ENCODE peak calls at places on chromosomes 4 and X, in nine cellular contexts. One of them, this sample, is unnamed.

GRCh38 chr4:86664959-86665358 is 70.8 kb downstream of the PTPN13 start:
- DNase-seq in SK-N-MC: no peak
- DNase-seq in stomach: no peak
- DNase-seq in upper lobe of left lung: no peak
- DNase-seq in spleen: no peak
- DNase-seq in GM12892: no peak
- DNase-seq in breast epithelium: no peak
- DNase-seq in endothelial cell of umbilical vein: no peak
- DNase-seq in HL-60: no peak
- DNase-seq in this sample: no peak

GRCh38 chr4:2794707-2795557 is 2.0 kb downstream of the SH3BP2 start:
- DNase-seq in SK-N-MC: no peak
- DNase-seq in stomach: peak; percentile 53
- DNase-seq in upper lobe of left lung: peak; percentile 88
- DNase-seq in spleen: peak; percentile 92
- DNase-seq in GM12892: no peak
- DNase-seq in breast epithelium: peak; percentile 51
- DNase-seq in endothelial cell of umbilical vein: peak; percentile 65
- DNase-seq in HL-60: peak; percentile 63
- DNase-seq in this sample: peak; percentile 55

GRCh38 chrX:56833626-56834025 is 104.6 kb downstream of the NBDY start:
- DNase-seq in SK-N-MC: no peak
- DNase-seq in stomach: no peak
- DNase-seq in upper lobe of left lung: no peak
- DNase-seq in spleen: no peak
- DNase-seq in GM12892: no peak
- DNase-seq in breast epithelium: no peak
- DNase-seq in endothelial cell of umbilical vein: peak; percentile 49
- DNase-seq in HL-60: no peak
- DNase-seq in this sample: no peak

GRCh38 chrX:119512145-119512800 is 44.0 kb downstream of the SLC25A5 start:
- DNase-seq in SK-N-MC: no peak
- DNase-seq in stomach: peak; percentile 71
- DNase-seq in upper lobe of left lung: peak; percentile 73
- DNase-seq in spleen: no peak
- DNase-seq in GM12892: peak; percentile 36
- DNase-seq in breast epithelium: peak; percentile 51
- DNase-seq in endothelial cell of umbilical vein: peak; percentile 55
- DNase-seq in HL-60: peak; percentile 69
- DNase-seq in this sample: peak; percentile 70

GRCh38 chrX:13552892-13553291 is 16.5 kb upstream of the EGFL6 start:
- DNase-seq in SK-N-MC: no peak
- DNase-seq in stomach: no peak
- DNase-seq in upper lobe of left lung: no peak
- DNase-seq in spleen: no peak
- DNase-seq in GM12892: no peak
- DNase-seq in breast epithelium: no peak
- DNase-seq in endothelial cell of umbilical vein: no peak
- DNase-seq in HL-60: no peak
- DNase-seq in this sample: no peak

GRCh38 chrX:109847257-109848187 is 114.5 kb upstream of the ACSL4 start:
- DNase-seq in SK-N-MC: no peak
- DNase-seq in stomach: no peak
- DNase-seq in upper lobe of left lung: peak; percentile 30
- DNase-seq in spleen: no peak
- DNase-seq in GM12892: no peak
- DNase-seq in breast epithelium: no peak
- DNase-seq in endothelial cell of umbilical vein: no peak
- DNase-seq in HL-60: no peak
- DNase-seq in this sample: no peak

GRCh38 chr4:37675587-37676290 is 10.4 kb downstream of the RELL1 start:
- DNase-seq in SK-N-MC: no peak
- DNase-seq in stomach: peak; percentile 51
- DNase-seq in upper lobe of left lung: peak; percentile 61
- DNase-seq in spleen: no peak
- DNase-seq in GM12892: peak; percentile 49
- DNase-seq in breast epithelium: no peak
- DNase-seq in endothelial cell of umbilical vein: no peak
- DNase-seq in HL-60: no peak
- DNase-seq in this sample: peak; percentile 56

GRCh38 chr4:17958185-17958584 is 63.4 kb downstream of the LCORL start:
- DNase-seq in SK-N-MC: no peak
- DNase-seq in stomach: no peak
- DNase-seq in upper lobe of left lung: no peak
- DNase-seq in spleen: no peak
- DNase-seq in GM12892: no peak
- DNase-seq in breast epithelium: no peak
- DNase-seq in endothelial cell of umbilical vein: no peak
- DNase-seq in HL-60: no peak
- DNase-seq in this sample: no peak

GRCh38 chr4:8261851-8262535 is 7.6 kb upstream of the HTRA3 start:
- DNase-seq in SK-N-MC: no peak
- DNase-seq in stomach: no peak
- DNase-seq in upper lobe of left lung: no peak
- DNase-seq in spleen: no peak
- DNase-seq in GM12892: no peak
- DNase-seq in breast epithelium: no peak
- DNase-seq in endothelial cell of umbilical vein: no peak
- DNase-seq in HL-60: peak; percentile 67
- DNase-seq in this sample: no peak

GRCh38 chr4:8262637-8263322 is 6.8 kb upstream of the HTRA3 start:
- DNase-seq in SK-N-MC: no peak
- DNase-seq in stomach: no peak
- DNase-seq in upper lobe of left lung: no peak
- DNase-seq in spleen: no peak
- DNase-seq in GM12892: no peak
- DNase-seq in breast epithelium: no peak
- DNase-seq in endothelial cell of umbilical vein: no peak
- DNase-seq in HL-60: no peak
- DNase-seq in this sample: no peak

GRCh38 chr4:8259743-8260430 is 9.7 kb upstream of the HTRA3 start:
- DNase-seq in SK-N-MC: no peak
- DNase-seq in stomach: no peak
- DNase-seq in upper lobe of left lung: no peak
- DNase-seq in spleen: no peak
- DNase-seq in GM12892: no peak
- DNase-seq in breast epithelium: no peak
- DNase-seq in endothelial cell of umbilical vein: no peak
- DNase-seq in HL-60: no peak
- DNase-seq in this sample: no peak

GRCh38 chr4:8258813-8259212 is 10.7 kb upstream of the HTRA3 start:
- DNase-seq in SK-N-MC: no peak
- DNase-seq in stomach: no peak
- DNase-seq in upper lobe of left lung: no peak
- DNase-seq in spleen: no peak
- DNase-seq in GM12892: no peak
- DNase-seq in breast epithelium: no peak
- DNase-seq in endothelial cell of umbilical vein: no peak
- DNase-seq in HL-60: no peak
- DNase-seq in this sample: no peak

GRCh38 chr4:8260656-8261111 is 8.9 kb upstream of the HTRA3 start:
- DNase-seq in SK-N-MC: no peak
- DNase-seq in stomach: no peak
- DNase-seq in upper lobe of left lung: peak; percentile 55
- DNase-seq in spleen: no peak
- DNase-seq in GM12892: no peak
- DNase-seq in breast epithelium: no peak
- DNase-seq in endothelial cell of umbilical vein: peak; percentile 23
- DNase-seq in HL-60: no peak
- DNase-seq in this sample: peak; percentile 39
- TF ChIP-seq POLR2AphosphoS5 in SK-N-MC: no peak
- TF ChIP-seq POLR2AphosphoS5 in stomach: no peak
- TF ChIP-seq POLR2AphosphoS5 in upper lobe of left lung: no peak
- TF ChIP-seq POLR2AphosphoS5 in spleen: peak; percentile 54
- TF ChIP-seq POLR2AphosphoS5 in GM12892: no peak
- TF ChIP-seq POLR2AphosphoS5 in breast epithelium: no peak
- TF ChIP-seq POLR2AphosphoS5 in endothelial cell of umbilical vein: no peak
- TF ChIP-seq POLR2AphosphoS5 in HL-60: no peak
- TF ChIP-seq POLR2AphosphoS5 in this sample: peak; percentile 16

GRCh38 chr4:83364312-83364711 is 29.7 kb upstream of the HPSE start:
- DNase-seq in SK-N-MC: no peak
- DNase-seq in stomach: no peak
- DNase-seq in upper lobe of left lung: no peak
- DNase-seq in spleen: no peak
- DNase-seq in GM12892: no peak
- DNase-seq in breast epithelium: no peak
- DNase-seq in endothelial cell of umbilical vein: no peak
- DNase-seq in HL-60: peak; percentile 4
- DNase-seq in this sample: no peak

GRCh38 chr4:83361416-83362196 is 27.0 kb upstream of the HPSE start:
- DNase-seq in SK-N-MC: no peak
- DNase-seq in stomach: no peak
- DNase-seq in upper lobe of left lung: no peak
- DNase-seq in spleen: no peak
- DNase-seq in GM12892: no peak
- DNase-seq in breast epithelium: no peak
- DNase-seq in endothelial cell of umbilical vein: no peak
- DNase-seq in HL-60: no peak
- DNase-seq in this sample: no peak

GRCh38 chr4:83360018-83360417 is 25.4 kb upstream of the HPSE start:
- DNase-seq in SK-N-MC: no peak
- DNase-seq in stomach: no peak
- DNase-seq in upper lobe of left lung: no peak
- DNase-seq in spleen: no peak
- DNase-seq in GM12892: no peak
- DNase-seq in breast epithelium: no peak
- DNase-seq in endothelial cell of umbilical vein: no peak
- DNase-seq in HL-60: no peak
- DNase-seq in this sample: no peak

GRCh38 chr4:83358410-83358809 is 23.8 kb upstream of the HPSE start:
- DNase-seq in SK-N-MC: no peak
- DNase-seq in stomach: no peak
- DNase-seq in upper lobe of left lung: no peak
- DNase-seq in spleen: no peak
- DNase-seq in GM12892: no peak
- DNase-seq in breast epithelium: no peak
- DNase-seq in endothelial cell of umbilical vein: peak; percentile 53
- DNase-seq in HL-60: no peak
- DNase-seq in this sample: no peak

DNA sequence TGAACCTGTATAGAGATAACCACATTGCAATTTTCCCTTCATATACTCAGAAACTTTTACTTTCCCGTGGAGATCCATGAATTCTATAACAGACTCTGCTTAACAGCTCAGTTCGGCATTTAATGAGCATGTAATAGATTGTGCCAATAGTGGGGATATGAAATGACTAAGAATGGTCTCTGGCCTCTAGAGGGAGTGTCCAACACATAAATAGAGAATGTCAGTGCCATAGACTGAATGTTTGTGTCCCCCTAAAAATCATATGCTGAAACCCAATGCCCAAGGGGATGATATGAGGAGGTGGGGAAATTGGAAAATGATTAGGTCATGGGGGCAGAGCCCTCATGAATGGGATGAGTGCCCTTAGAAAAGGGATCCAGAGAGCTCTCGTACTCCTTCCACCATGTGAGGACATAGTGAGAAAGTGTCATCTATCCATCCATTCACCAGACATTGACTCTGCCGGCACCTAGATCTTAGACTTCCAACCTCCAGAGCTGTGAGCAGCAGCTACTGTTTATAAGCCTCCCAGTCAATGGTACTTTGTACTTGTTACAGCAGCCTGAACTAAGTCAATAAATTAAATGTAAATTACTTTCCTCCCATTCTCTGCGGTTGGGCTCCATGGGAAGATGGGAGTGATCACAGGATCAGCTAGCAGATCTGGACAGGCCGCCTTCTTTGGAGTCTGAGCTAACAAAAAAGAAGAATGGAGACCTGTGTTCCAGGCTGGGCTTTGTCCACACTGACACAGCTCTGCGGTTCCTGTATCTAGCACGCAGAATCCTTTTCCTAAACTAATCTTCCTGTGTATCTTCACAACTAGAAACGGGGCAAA is 28.1 kb upstream of the HPSE start:
- DNase-seq in SK-N-MC: no peak
- DNase-seq in stomach: no peak
- DNase-seq in upper lobe of left lung: no peak
- DNase-seq in spleen: no peak
- DNase-seq in GM12892: no peak
- DNase-seq in breast epithelium: no peak
- DNase-seq in endothelial cell of umbilical vein: peak; percentile 61
- DNase-seq in HL-60: peak; percentile 4
- DNase-seq in this sample: peak; percentile 19
- TF ChIP-seq POLR2AphosphoS5 in SK-N-MC: no peak
- TF ChIP-seq POLR2AphosphoS5 in stomach: no peak
- TF ChIP-seq POLR2AphosphoS5 in upper lobe of left lung: no peak
- TF ChIP-seq POLR2AphosphoS5 in spleen: no peak
- TF ChIP-seq POLR2AphosphoS5 in GM12892: no peak
- TF ChIP-seq POLR2AphosphoS5 in breast epithelium: no peak
- TF ChIP-seq POLR2AphosphoS5 in endothelial cell of umbilical vein: no peak
- TF ChIP-seq POLR2AphosphoS5 in HL-60: no peak
- TF ChIP-seq POLR2AphosphoS5 in this sample: no peak

GRCh38 chr4:146976145-146976544 is 30.5 kb upstream of the TTC29 start:
- DNase-seq in SK-N-MC: no peak
- DNase-seq in stomach: no peak
- DNase-seq in upper lobe of left lung: no peak
- DNase-seq in spleen: no peak
- DNase-seq in GM12892: no peak
- DNase-seq in breast epithelium: no peak
- DNase-seq in endothelial cell of umbilical vein: peak; percentile 58
- DNase-seq in HL-60: no peak
- DNase-seq in this sample: no peak
- TF ChIP-seq POLR2AphosphoS5 in SK-N-MC: no peak
- TF ChIP-seq POLR2AphosphoS5 in stomach: no peak
- TF ChIP-seq POLR2AphosphoS5 in upper lobe of left lung: no peak
- TF ChIP-seq POLR2AphosphoS5 in spleen: no peak
- TF ChIP-seq POLR2AphosphoS5 in GM12892: no peak
- TF ChIP-seq POLR2AphosphoS5 in breast epithelium: no peak
- TF ChIP-seq POLR2AphosphoS5 in endothelial cell of umbilical vein: no peak
- TF ChIP-seq POLR2AphosphoS5 in HL-60: no peak
- TF ChIP-seq POLR2AphosphoS5 in this sample: no peak

GRCh38 chr4:82890913-82891727 is at the start of gene SEC31A:
- DNase-seq in SK-N-MC: no peak
- DNase-seq in stomach: peak; percentile 97
- DNase-seq in upper lobe of left lung: peak; percentile 96
- DNase-seq in spleen: peak; percentile 100
- DNase-seq in GM12892: peak; percentile 81
- DNase-seq in breast epithelium: peak; percentile 96
- DNase-seq in endothelial cell of umbilical vein: peak; percentile 98
- DNase-seq in HL-60: peak; percentile 97
- DNase-seq in this sample: peak; percentile 98

GRCh38 chr4:82889287-82889686 is 1.7 kb downstream of the SEC31A start:
- DNase-seq in SK-N-MC: no peak
- DNase-seq in stomach: no peak
- DNase-seq in upper lobe of left lung: no peak
- DNase-seq in spleen: no peak
- DNase-seq in GM12892: no peak
- DNase-seq in breast epithelium: no peak
- DNase-seq in endothelial cell of umbilical vein: no peak
- DNase-seq in HL-60: no peak
- DNase-seq in this sample: no peak

GRCh38 chr4:82890602-82890912 is 396 bp downstream of the SEC31A start:
- DNase-seq in SK-N-MC: no peak
- DNase-seq in stomach: no peak
- DNase-seq in upper lobe of left lung: no peak
- DNase-seq in spleen: no peak
- DNase-seq in GM12892: no peak
- DNase-seq in breast epithelium: no peak
- DNase-seq in endothelial cell of umbilical vein: no peak
- DNase-seq in HL-60: no peak
- DNase-seq in this sample: no peak

GRCh38 chr4:82885410-82885809 is 5.5 kb downstream of the SEC31A start:
- DNase-seq in SK-N-MC: no peak
- DNase-seq in stomach: no peak
- DNase-seq in upper lobe of left lung: no peak
- DNase-seq in spleen: no peak
- DNase-seq in GM12892: no peak
- DNase-seq in breast epithelium: no peak
- DNase-seq in endothelial cell of umbilical vein: no peak
- DNase-seq in HL-60: no peak
- DNase-seq in this sample: no peak

DNA sequence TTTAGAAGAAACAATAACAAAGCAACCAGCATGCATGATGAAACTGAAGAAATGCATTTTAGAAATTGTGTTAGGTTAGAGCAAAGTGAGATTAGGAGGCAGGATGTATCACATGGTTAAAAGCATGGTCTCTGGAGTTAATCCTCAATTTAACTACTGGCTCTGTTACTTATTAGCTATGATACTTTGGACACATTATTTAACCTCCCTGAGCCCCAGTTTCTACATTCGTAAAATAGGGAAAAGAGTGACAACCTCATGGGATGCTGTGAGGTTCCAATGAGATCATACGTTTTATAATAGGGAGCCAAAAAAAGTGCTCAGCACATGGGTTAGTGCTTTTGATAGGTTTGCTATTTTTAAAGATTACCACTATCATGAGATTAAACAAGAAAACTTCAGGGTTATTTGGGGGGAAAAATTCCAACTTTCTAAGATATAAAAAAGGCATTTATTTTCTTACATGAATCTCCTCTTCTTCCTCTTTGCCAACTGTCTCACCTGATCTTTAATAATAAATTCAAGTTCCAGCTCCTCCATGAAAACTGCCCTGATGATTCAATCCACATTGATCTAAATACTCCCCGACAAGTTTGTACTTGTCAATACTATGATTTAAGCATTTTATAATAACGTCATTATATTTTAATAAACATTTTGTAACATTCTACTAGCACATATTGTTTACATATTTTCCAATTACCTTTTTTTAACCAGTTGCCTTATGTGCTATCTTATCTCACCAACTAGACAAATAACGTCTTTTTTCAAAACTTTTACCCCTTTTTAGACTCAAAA is 4.6 kb downstream of the SEC31A start:
- DNase-seq in SK-N-MC: no peak
- DNase-seq in stomach: no peak
- DNase-seq in upper lobe of left lung: no peak
- DNase-seq in spleen: no peak
- DNase-seq in GM12892: no peak
- DNase-seq in breast epithelium: no peak
- DNase-seq in endothelial cell of umbilical vein: no peak
- DNase-seq in HL-60: no peak
- DNase-seq in this sample: no peak
- TF ChIP-seq POLR2AphosphoS5 in SK-N-MC: no peak
- TF ChIP-seq POLR2AphosphoS5 in stomach: no peak
- TF ChIP-seq POLR2AphosphoS5 in upper lobe of left lung: no peak
- TF ChIP-seq POLR2AphosphoS5 in spleen: no peak
- TF ChIP-seq POLR2AphosphoS5 in GM12892: no peak
- TF ChIP-seq POLR2AphosphoS5 in breast epithelium: no peak
- TF ChIP-seq POLR2AphosphoS5 in endothelial cell of umbilical vein: no peak
- TF ChIP-seq POLR2AphosphoS5 in HL-60: no peak
- TF ChIP-seq POLR2AphosphoS5 in this sample: no peak